ENCODE peak calls at places on chromosomes 13 and 19, in eight cellular contexts. B is neural progenitor cell, S is GM23338, G is body of pancreas, W is Peyer's patch, M is ovary, L is thyroid gland, H is esophagus squamous epithelium. I is an unnamed sample. For H3K4me1, the result is how much of the 10 kb centered on the place peaks cover.

GRCh38 chr19:54030895-54031586 is 32.7 kb downstream of the VSTM1 start:
- DNase-seq in H (no peak), B (no peak), L (no peak), G (no peak), W (no peak), S (peak), M (no peak), I (no peak)

GRCh38 chr19:51009061-51009891 is 7.9 kb upstream of the KLK8 start:
- DNase-seq in L (no peak), H (no peak), W (no peak), S (no peak), B (no peak), M (no peak), G (no peak), I (no peak)

GRCh38 chr13:79365981-79366380 is 40.1 kb downstream of the RBM26 start:
- DNase-seq in W (no peak), G (no peak), H (no peak), B (no peak), M (no peak), S (no peak), L (no peak), I (no peak)

GRCh38 chr19:912181-913079 is 589 bp downstream of the R3HDM4 start:
- DNase-seq in H (no peak), M (peak), S (no peak), W (peak), L (no peak), B (no peak), G (no peak), I (peak)

GRCh38 chr13:106986033-106986484 is 418.1 kb upstream of the ARGLU1 start:
- DNase-seq in H (no peak), M (no peak), B (peak), S (peak), G (no peak), W (no peak), L (no peak), I (no peak)

GRCh38 chr13:112849500-112849899 is 119.5 kb upstream of the MCF2L start:
- DNase-seq in W (peak), L (peak), B (no peak), M (no peak), S (no peak), G (no peak), H (no peak), I (no peak)

GRCh38 chr19:45402469-45403070 is 2.3 kb downstream of the PPP1R13L start:
- DNase-seq in W (peak), B (peak), G (peak), H (no peak), S (peak), M (no peak), L (peak), I (peak)

GRCh38 chr19:55598719-55599467 is 424 bp downstream of the FIZ1 start:
- DNase-seq in H (peak), W (peak), L (peak), M (peak), S (peak), G (peak), B (peak), I (peak)

GRCh38 chr19:53537523-53538377 is at the start of gene ZNF331:
- DNase-seq in M (peak), G (peak), H (peak), L (peak), S (peak), B (peak), W (peak), I (peak)

GRCh38 chr13:39602614-39603366 is at the start of gene LHFPL6:
- DNase-seq in L (peak), H (no peak), B (peak), W (peak), M (peak), G (peak), S (peak), I (peak)

GRCh38 chr13:30415430-30416030 is 6.8 kb upstream of the UBE2L5 start:
- DNase-seq in L (no peak), S (no peak), W (no peak), G (no peak), M (no peak), H (no peak), B (no peak), I (no peak)

GRCh38 chr13:109396266-109396665 is 390.1 kb downstream of the IRS2 start:
- DNase-seq in B (no peak), W (peak), H (no peak), G (no peak), L (no peak), S (no peak), M (no peak), I (no peak)

GRCh38 chr13:78382481-78382880 is 220.9 kb downstream of the POU4F1 start:
- DNase-seq in M (no peak), L (no peak), G (no peak), H (no peak), W (no peak), S (no peak), B (no peak), I (peak)

GRCh38 chr13:72561791-72562190 is 165.6 kb downstream of the MZT1 start:
- DNase-seq in M (no peak), S (no peak), G (no peak), B (no peak), W (no peak), L (no peak), H (no peak), I (no peak)

GRCh38 chr13:73273737-73274136 is 214.9 kb downstream of the KLF5 start:
- DNase-seq in W (no peak), S (no peak), M (no peak), L (no peak), G (no peak), H (no peak), B (no peak), I (no peak)

GRCh38 chr19:46461537-46461936 is 9.8 kb downstream of the PNMA8A start:
- DNase-seq in H (no peak), L (peak), W (no peak), M (no peak), B (no peak), G (no peak), S (no peak), I (no peak)

GRCh38 chr19:31214086-31214485 is 135.2 kb downstream of the TSHZ3 start:
- DNase-seq in G (peak), S (no peak), H (peak), B (no peak), L (peak), M (no peak), W (peak), I (peak)

GRCh38 chr19:45931055-45931454 is 16.5 kb upstream of the NANOS2 start:
- DNase-seq in S (no peak), H (no peak), W (no peak), L (no peak), B (no peak), M (no peak), G (no peak), I (no peak)

GRCh38 chr13:55999709-56000108 is 1141.0 kb upstream of the PRR20A start:
- DNase-seq in S (peak), H (no peak), L (no peak), M (no peak), G (no peak), W (no peak), B (peak), I (no peak)

GRCh38 chr13:49369876-49370275 is 74.0 kb downstream of the CAB39L start:
- DNase-seq in H (no peak), G (no peak), W (no peak), S (no peak), L (no peak), B (no peak), M (no peak), I (no peak)

GRCh38 chr13:46295531-46296464 is 84.1 kb downstream of the LRRC63 start:
- DNase-seq in L (peak), B (no peak), W (peak), S (no peak), M (no peak), G (peak), H (no peak), I (peak)

GRCh38 chr19:37763488-37763887 is 15.9 kb downstream of the ZNF573 start:
- DNase-seq in L (no peak), S (no peak), G (no peak), M (no peak), W (no peak), H (no peak), B (no peak), I (no peak)

GRCh38 chr19:6464070-6464873 is at the start of gene CRB3:
- DNase-seq in G (peak), H (no peak), M (peak), W (peak), S (peak), B (peak), L (peak), I (no peak)

GRCh38 chr13:29939158-29939557 is 88.7 kb upstream of the UBL3 start:
- DNase-seq in B (no peak), W (no peak), L (no peak), G (no peak), S (no peak), H (no peak), M (no peak), I (no peak)

GRCh38 chr13:32676242-32676641 is 90.0 kb downstream of the PDS5B start:
- DNase-seq in L (no peak), G (no peak), W (no peak), H (no peak), B (no peak), S (no peak), M (no peak), I (no peak)

GRCh38 chr19:38731654-38732301 is 12.5 kb downstream of the CAPN12 start:
- DNase-seq in G (peak), M (peak), W (peak), L (peak), B (no peak), S (no peak), H (no peak), I (no peak)

GRCh38 chr19:11481777-11482383 is 1.0 kb upstream of the ELAVL3 start:
- DNase-seq in M (no peak), B (peak), S (peak), G (peak), H (no peak), W (peak), L (peak), I (peak)

GRCh38 chr13:36848228-36848982 is 29.4 kb downstream of the RFXAP start:
- DNase-seq in L (no peak), B (peak), W (no peak), G (no peak), M (no peak), H (no peak), S (peak), I (no peak)

GRCh38 chr19:38496116-38496515 is 62.6 kb downstream of the RYR1 start:
- DNase-seq in W (no peak), M (no peak), B (no peak), L (no peak), G (no peak), S (no peak), H (no peak), I (no peak)

GRCh38 chr13:79194272-79194671 is 211.8 kb downstream of the RBM26 start:
- DNase-seq in M (no peak), H (no peak), B (no peak), G (no peak), L (no peak), S (no peak), W (peak), I (no peak)

GRCh38 chr19:10155834-10156233 is 36.1 kb upstream of the EIF3G start:
- DNase-seq in W (no peak), L (no peak), S (no peak), M (no peak), B (no peak), H (no peak), G (no peak), I (no peak)

GRCh38 chr13:110471156-110471832 is 90.2 kb downstream of the RAB20 start:
- DNase-seq in H (no peak), L (no peak), G (peak), M (no peak), W (peak), S (no peak), B (no peak), I (no peak)

GRCh38 chr19:56839665-56840451 is 668 bp downstream of the PEG3 start:
- DNase-seq in W (peak), B (no peak), M (peak), G (peak), H (peak), S (no peak), L (peak), I (peak)

GRCh38 chr19:44512326-44513298 is 12.3 kb upstream of the ZNF180 start:
- DNase-seq in S (peak), G (no peak), B (peak), W (peak), H (no peak), M (no peak), L (no peak), I (peak)

GRCh38 chr13:84896128-84896527 is 903.1 kb downstream of the SLITRK6 start:
- DNase-seq in M (peak), S (peak), B (peak), G (peak), W (peak), H (no peak), L (peak), I (peak)

DNA sequence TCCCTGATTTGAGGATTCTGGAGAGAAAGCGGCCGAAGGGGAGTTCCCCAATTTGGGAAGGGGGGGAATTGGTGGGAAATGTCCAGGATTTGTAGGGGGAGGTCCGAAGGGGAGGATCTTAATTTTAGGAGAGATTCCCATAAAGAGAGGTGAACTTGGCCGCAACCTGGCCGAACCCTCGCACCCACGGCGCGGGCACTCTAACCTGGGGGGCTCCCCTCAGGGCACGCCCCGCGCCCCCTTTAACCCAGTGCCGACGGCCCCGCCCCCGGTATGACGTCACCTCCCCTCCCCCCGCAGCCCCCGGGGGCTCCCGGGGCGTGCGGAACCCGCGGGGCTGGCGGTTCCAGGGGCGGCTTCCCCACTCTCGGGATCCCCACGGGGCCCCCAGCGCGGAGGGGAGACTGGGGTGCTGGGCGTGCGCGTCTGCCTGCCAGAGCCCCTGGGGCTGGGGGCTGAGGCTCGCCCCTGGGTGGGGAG is 1.1 kb downstream of the PTPRS start:
- DNase-seq in S (no peak), M (peak), L (no peak), H (no peak), B (peak), G (no peak), W (no peak), I (peak)
- H3K4me3 ChIP-seq in S (peak), M (peak), L (peak), H (peak), B (peak), G (no peak), W (peak), I (peak)

DNA sequence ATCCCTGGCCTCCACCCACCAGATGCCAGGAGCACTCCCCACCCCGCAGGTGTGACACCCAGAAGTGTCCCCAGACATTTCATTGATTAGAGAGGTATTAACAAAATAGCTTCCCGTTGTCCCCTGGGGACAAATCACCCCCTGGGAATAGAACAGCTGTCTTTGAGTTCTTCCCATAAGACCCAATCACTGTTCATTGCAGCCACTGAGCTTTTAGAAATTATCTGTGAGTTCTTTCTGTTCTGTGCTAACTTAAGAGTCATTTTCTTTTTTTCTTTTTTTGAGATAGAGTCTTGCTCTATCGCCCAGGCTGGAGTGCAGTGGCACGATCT is 32.8 kb downstream of the MYO9B start:
- DNase-seq in W (no peak), B (no peak), G (no peak), S (no peak), M (no peak), L (no peak), H (no peak), I (no peak)
- H3K4me1 ChIP-seq in W (under half), B (under half), G (under half), S (under half), M (under half), L (under half), H (half or more), I (under half)

GRCh38 chr13:81683526-81683925 is 1342.6 kb upstream of the SPRY2 start:
- DNase-seq in G (no peak), L (no peak), B (no peak), S (no peak), M (no peak), W (no peak), H (no peak), I (no peak)

GRCh38 chr13:81686877-81687276 is 1346.0 kb upstream of the SPRY2 start:
- DNase-seq in S (no peak), M (no peak), H (no peak), W (no peak), G (no peak), B (no peak), L (no peak), I (no peak)
- H3K27ac ChIP-seq in S (no peak), M (no peak), H (no peak), W (no peak), G (no peak), B (no peak), L (no peak), I (no peak)

GRCh38 chr13:96768524-96768923 is 225.8 kb downstream of the OXGR1 start:
- DNase-seq in B (no peak), H (no peak), W (no peak), M (no peak), S (no peak), L (no peak), G (no peak), I (no peak)

GRCh38 chr13:96766311-96766710 is 228.0 kb downstream of the OXGR1 start:
- DNase-seq in W (no peak), B (no peak), L (no peak), M (no peak), G (no peak), S (no peak), H (no peak), I (no peak)

GRCh38 chr13:96762876-96763275 is 231.4 kb downstream of the OXGR1 start:
- DNase-seq in M (no peak), S (no peak), L (no peak), H (no peak), B (no peak), G (no peak), W (no peak), I (no peak)
- H3K4me3 ChIP-seq in M (no peak), S (no peak), L (no peak), H (no peak), B (no peak), G (no peak), W (no peak), I (no peak)

DNA sequence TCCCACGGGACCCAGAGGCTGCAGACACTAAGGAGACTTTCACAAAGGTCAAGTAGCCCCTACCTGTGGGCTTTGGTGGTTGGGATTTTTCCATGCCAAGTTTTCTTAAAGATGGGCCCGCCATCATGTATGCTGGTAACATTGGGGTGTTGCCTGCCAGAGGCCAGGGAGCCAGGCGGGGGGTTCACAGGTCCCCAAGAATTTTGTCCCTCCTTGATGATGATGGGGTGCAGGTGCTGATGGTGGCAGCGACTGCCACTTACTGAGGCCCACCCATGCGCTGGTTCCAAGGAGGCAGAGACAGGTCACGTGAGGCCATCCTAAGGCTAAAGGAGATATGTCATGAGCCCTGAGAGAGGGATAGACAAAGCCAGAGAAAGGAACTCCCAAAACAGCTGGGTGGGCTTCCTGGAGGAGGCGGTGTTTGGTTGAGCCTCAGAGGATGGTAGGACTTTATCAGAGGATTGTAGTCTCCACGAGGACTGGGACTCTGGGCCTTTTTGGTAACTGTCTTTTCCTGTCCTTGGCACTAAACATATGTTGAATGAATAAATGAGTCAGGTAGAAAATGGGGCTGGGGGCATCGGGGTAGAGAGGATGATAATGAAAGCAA is 14.4 kb downstream of the PLEKHF1 start:
- DNase-seq in H (no peak), S (no peak), W (no peak), B (no peak), L (no peak), M (no peak), G (no peak), I (no peak)
- H3K4me1 ChIP-seq in H (half or more), S (under half), W (under half), B (under half), L (under half), M (under half), G (under half), I (under half)

DNA sequence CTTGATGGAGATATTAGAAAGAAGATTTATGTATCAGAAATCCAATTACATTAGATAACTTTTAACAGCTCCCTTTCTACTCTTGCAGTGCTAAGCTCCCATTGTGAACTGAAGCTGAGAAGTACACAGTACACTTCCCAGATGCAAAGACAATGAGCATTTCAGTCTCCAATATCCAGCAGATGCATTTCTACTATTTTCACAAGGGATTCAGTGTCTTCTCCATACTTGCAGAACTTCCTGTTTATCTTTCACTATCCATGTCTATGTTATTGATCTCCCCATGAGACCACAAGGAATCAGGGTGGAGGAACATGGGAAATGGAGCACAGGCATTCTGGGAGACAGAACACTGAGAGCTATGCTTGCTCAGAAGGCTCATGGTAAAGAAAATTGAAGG is 207.5 kb downstream of the ENOX1 start:
- DNase-seq in S (no peak), B (no peak), H (no peak), G (no peak), M (no peak), L (no peak), W (no peak), I (no peak)
- H3K27ac ChIP-seq in S (no peak), B (no peak), H (no peak), G (no peak), M (no peak), L (no peak), W (no peak), I (no peak)

GRCh38 chr19:3276341-3276799 is 51.9 kb downstream of the CELF5 start:
- DNase-seq in M (no peak), G (peak), B (peak), H (no peak), W (peak), S (peak), L (no peak), I (no peak)
- H3K4me3 ChIP-seq in M (no peak), G (no peak), B (peak), H (no peak), W (no peak), S (peak), L (no peak), I (no peak)

DNA sequence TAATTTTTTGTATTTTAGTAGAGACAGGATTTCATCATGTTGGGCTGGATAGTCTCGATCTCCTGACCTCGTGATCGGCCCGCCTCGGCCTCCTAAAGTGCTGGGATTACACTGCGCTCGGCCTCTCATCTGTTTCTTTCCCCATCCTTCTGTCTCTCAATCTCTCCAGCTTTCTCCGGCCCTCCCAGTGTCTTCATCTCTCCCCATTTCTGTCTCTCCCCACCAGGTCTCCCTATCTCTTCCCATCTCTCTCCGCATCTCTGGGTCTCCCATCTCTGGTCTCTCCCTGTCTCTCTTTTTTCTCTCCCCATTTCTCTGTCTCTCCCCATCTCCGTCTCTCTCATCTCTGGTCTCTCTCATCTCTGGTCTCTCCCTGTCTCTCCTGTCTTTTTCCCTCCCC is 12.2 kb upstream of the NFIX start:
- DNase-seq in H (no peak), G (no peak), S (no peak), B (no peak), W (no peak), M (no peak), L (no peak), I (peak)
- H3K4me1 ChIP-seq in H (under half), G (under half), S (under half), B (under half), W (under half), M (under half), L (under half), I (under half)